ENCODE peak calls at places on chromosomes 6 and 20, in nine cellular contexts. V, M, T, S, Y, C, K, H and N are unnamed samples.

GRCh38 chr6:85977661-85978060 is 335.0 kb upstream of the SYNCRIP start:
- DNase-seq in V (no peak), M (no peak), T (no peak), S (no peak), Y (no peak), C (no peak), K (no peak), H (no peak), N (no peak)

GRCh38 chr6:157143171-157143884 is 180.0 kb downstream of the TMEM242 start:
- DNase-seq in V (peak), M (peak), T (no peak), S (no peak), Y (no peak), C (no peak), K (no peak), H (peak), N (peak)

GRCh38 chr6:110475255-110475654 is 1.2 kb downstream of the SLC22A16 start:
- DNase-seq in V (no peak), M (no peak), T (peak), S (no peak), Y (no peak), C (peak), K (no peak), H (no peak), N (no peak)

GRCh38 chr20:53517146-53517545 is 76.5 kb downstream of the ZNF217 start:
- DNase-seq in V (no peak), M (peak), T (no peak), S (no peak), Y (no peak), C (no peak), K (no peak), H (no peak), N (no peak)

GRCh38 chr6:3885262-3886036 is 36.3 kb downstream of the FAM50B start:
- DNase-seq in V (no peak), M (no peak), T (no peak), S (no peak), Y (no peak), C (peak), K (no peak), H (peak), N (no peak)

GRCh38 chr20:4261333-4262284 is 246.3 kb upstream of the RNF24 start:
- DNase-seq in V (peak), M (peak), T (no peak), S (no peak), Y (no peak), C (no peak), K (no peak), H (no peak), N (peak)

GRCh38 chr6:87182940-87183339 is 27.6 kb downstream of the ZNF292 start:
- DNase-seq in V (no peak), M (no peak), T (no peak), S (no peak), Y (no peak), C (no peak), K (no peak), H (no peak), N (no peak)

GRCh38 chr20:22525821-22526220 is 58.6 kb downstream of the FOXA2 start:
- DNase-seq in V (no peak), M (no peak), T (no peak), S (no peak), Y (no peak), C (peak), K (no peak), H (no peak), N (no peak)

GRCh38 chr20:48807051-48807450 is 20.7 kb downstream of the PREX1 start:
- DNase-seq in V (no peak), M (no peak), T (no peak), S (no peak), Y (no peak), C (no peak), K (no peak), H (no peak), N (no peak)

GRCh38 chr20:48809672-48810071 is 18.1 kb downstream of the PREX1 start:
- DNase-seq in V (no peak), M (no peak), T (no peak), S (no peak), Y (no peak), C (no peak), K (no peak), H (no peak), N (no peak)

GRCh38 chr20:48805286-48805685 is 22.5 kb downstream of the PREX1 start:
- DNase-seq in V (no peak), M (no peak), T (no peak), S (no peak), Y (no peak), C (no peak), K (no peak), H (no peak), N (no peak)

GRCh38 chr20:48808382-48809034 is 19.3 kb downstream of the PREX1 start:
- DNase-seq in V (no peak), M (no peak), T (no peak), S (no peak), Y (no peak), C (no peak), K (no peak), H (no peak), N (no peak)

GRCh38 chr20:48807586-48808381 is 20.0 kb downstream of the PREX1 start:
- DNase-seq in V (no peak), M (no peak), T (no peak), S (no peak), Y (no peak), C (no peak), K (no peak), H (no peak), N (peak)
- H3K4me3 ChIP-seq in V (no peak), M (no peak), T (no peak), S (no peak), Y (no peak), C (no peak), K (no peak), H (no peak), N (no peak)

DNA sequence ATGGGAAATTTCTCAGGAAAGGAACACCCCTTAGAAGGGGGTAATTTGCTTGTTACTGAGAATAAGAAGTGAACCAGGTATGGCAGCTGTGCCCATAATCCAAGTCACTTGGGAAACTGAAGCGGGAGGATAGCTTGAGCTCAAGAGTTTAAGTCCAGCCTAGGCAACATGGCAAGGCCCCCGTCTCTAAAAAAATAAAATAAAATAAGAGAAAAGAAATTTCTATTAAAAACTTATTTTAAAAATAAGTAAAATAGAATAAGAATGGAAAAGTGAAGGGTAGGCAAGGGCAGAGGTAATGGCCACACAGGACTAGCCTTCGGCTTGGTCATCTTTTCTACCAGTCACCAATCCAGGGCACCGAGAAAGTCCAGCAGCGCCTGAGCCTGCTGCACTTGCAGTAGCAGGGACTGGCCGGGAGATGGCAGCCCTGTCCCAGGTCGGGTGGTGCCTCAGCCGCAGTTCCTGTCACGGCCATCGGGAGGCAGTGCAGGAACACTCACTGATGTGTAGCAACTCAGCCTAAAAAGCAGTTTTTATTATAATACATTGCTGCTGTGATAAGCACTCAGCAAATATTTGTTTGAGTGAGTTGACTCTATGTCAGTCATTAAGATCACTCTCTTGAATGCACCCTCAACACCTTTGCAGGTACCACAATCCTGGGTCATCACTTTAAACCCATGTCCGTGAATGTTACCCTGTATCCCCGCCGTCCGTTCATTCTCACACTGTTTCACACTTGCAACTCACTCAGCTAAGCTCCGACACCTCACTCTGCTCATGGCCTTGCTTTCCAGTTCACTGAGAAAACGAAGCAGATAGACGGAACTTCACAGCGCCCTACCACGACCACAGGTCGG is 23.2 kb upstream of the GCM1 start:
- DNase-seq in V (peak), M (peak), T (peak), S (peak), Y (no peak), C (peak), K (peak), H (peak), N (peak)
- TF ChIP-seq CTCF in V (peak), M (peak), T (peak), S (peak), Y (peak), C (peak), K (peak), H (peak), N (peak)

GRCh38 chr6:43247115-43247999 is 4.1 kb downstream of the TTBK1 start:
- DNase-seq in V (peak), M (peak), T (peak), S (peak), Y (no peak), C (peak), K (peak), H (peak), N (peak)

GRCh38 chr6:43239054-43239453 is 4.2 kb upstream of the TTBK1 start:
- DNase-seq in V (no peak), M (no peak), T (no peak), S (no peak), Y (no peak), C (no peak), K (no peak), H (no peak), N (no peak)

GRCh38 chr6:43243649-43244321 is 504 bp downstream of the TTBK1 start:
- DNase-seq in V (no peak), M (no peak), T (no peak), S (no peak), Y (no peak), C (no peak), K (no peak), H (no peak), N (no peak)

GRCh38 chr6:43246301-43247114 is 3.2 kb downstream of the TTBK1 start:
- DNase-seq in V (peak), M (no peak), T (no peak), S (no peak), Y (no peak), C (peak), K (no peak), H (peak), N (no peak)

GRCh38 chr6:43242908-43243648 is at the start of gene TTBK1:
- DNase-seq in V (no peak), M (no peak), T (no peak), S (no peak), Y (no peak), C (no peak), K (no peak), H (no peak), N (peak)
- H3K4me3 ChIP-seq in V (no peak), M (no peak), T (no peak), S (no peak), Y (no peak), C (no peak), K (no peak), H (no peak), N (no peak)

GRCh38 chr6:6008114-6008647 is 1.5 kb upstream of the NRN1 start:
- DNase-seq in V (no peak), M (no peak), T (no peak), S (no peak), Y (no peak), C (no peak), K (no peak), H (no peak), N (no peak)

GRCh38 chr6:6006428-6007310 is at the start of gene NRN1:
- DNase-seq in V (peak), M (peak), T (no peak), S (no peak), Y (no peak), C (no peak), K (no peak), H (no peak), N (no peak)

GRCh38 chr6:6008648-6009421 is 2.1 kb upstream of the NRN1 start:
- DNase-seq in V (peak), M (peak), T (peak), S (no peak), Y (no peak), C (peak), K (peak), H (peak), N (peak)

GRCh38 chr6:6005467-6006427 is 978 bp downstream of the NRN1 start:
- DNase-seq in V (no peak), M (no peak), T (no peak), S (no peak), Y (no peak), C (no peak), K (no peak), H (no peak), N (no peak)

DNA sequence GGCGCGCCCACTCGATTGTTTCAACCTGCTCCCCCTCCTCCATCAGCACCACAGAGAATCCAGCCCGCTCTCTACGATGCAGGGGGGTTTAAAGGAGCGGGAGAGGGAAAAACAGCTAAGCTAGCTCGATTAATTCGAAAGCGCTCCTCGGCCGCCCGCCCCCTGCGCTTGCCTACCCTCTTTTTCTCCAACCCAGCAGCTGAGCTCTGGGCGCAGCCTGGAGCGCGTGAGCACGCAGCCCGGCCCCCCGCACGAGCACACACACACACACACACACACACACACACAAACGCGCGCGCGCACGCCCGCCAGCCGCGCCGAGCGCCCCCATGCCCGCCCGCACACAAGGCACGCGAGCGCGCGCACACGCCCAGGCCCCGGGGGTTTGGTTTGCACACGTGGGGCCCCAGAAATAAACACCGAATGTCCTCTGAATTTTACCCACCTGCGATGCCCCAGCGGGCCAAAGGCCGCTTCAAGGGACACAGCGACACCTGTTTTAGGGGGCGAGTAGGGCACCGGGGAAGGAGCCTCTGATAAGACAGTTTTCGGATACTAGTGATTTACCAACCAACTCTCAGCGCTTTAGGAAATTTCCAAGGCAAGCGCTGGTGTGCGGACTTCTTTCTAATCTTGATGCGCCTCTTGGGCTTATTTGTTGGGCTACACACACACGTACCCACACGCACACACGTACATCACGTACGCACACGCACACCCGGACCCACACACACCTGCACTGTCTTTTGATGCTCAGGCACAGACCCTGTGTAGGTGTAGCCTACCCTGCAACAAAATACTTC is 787 bp upstream of the NRN1 start:
- DNase-seq in V (no peak), M (peak), T (no peak), S (no peak), Y (no peak), C (peak), K (no peak), H (peak), N (no peak)
- TF ChIP-seq CTCF in V (peak), M (peak), T (no peak), S (no peak), Y (peak), C (no peak), K (no peak), H (no peak), N (no peak)

DNA sequence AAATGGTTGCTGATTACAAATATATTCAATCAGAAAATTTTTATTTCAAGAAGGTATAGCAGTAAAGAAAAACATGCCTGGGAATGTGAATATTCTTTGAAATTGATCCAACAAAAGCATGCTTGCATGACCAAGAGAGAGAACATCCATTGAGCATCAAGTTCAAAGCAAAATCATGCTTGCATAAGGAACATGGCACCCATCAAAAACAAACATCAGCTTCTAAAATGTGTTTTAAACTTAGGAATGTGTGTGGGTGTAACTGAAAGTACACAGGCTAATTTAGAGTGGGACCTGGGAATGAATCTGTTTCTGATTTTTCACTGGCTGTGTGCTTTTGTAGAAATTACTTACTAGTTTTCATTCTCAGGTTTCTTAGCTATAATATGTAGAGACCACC is 5.6 kb downstream of the SLC17A5 start:
- DNase-seq in V (peak), M (no peak), T (no peak), S (no peak), Y (no peak), C (no peak), K (no peak), H (no peak), N (peak)
- H3K4me3 ChIP-seq in V (no peak), M (no peak), T (no peak), S (no peak), Y (no peak), C (no peak), K (no peak), H (no peak), N (no peak)

DNA sequence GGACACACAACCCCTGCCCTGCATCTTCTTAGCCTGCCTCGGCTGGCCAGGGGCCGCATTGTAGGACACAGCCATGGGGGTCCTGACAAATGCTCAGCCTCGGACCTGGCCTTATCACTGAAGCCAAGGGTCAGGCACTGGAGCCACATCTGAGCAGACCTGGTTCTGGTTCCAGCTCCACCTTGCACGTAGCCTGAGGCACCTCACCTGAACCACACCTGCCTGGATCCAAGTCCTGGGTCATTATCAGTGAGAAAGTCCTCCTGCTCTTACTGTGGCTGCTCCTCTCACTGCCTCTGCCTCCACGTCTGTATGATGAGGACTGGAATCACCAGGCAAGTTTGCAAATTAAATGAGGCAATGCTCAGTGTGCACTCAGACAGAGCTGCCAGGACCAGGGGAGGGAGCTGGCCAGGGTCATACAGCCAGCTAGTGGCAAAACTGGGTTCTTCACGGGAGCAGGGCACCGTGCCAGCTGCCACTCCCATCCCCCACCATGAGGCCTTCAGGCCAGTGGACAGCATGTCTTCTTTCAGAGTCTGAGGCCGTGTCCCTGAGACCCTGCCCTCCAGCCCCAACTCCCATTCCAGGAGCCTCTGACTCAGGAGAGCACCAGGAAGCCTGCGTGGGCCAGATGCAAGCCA is 40.2 kb downstream of the MRPL14 start:
- DNase-seq in V (no peak), M (no peak), T (no peak), S (no peak), Y (no peak), C (peak), K (no peak), H (no peak), N (peak)
- TF ChIP-seq CTCF in V (no peak), M (no peak), T (no peak), S (no peak), Y (no peak), C (peak), K (no peak), H (no peak), N (no peak)

GRCh38 chr6:16135078-16135477 is 6.2 kb downstream of the MYLIP start:
- DNase-seq in V (peak), M (no peak), T (no peak), S (no peak), Y (no peak), C (no peak), K (no peak), H (no peak), N (no peak)

GRCh38 chr6:16134430-16134829 is 5.5 kb downstream of the MYLIP start:
- DNase-seq in V (no peak), M (no peak), T (no peak), S (no peak), Y (no peak), C (no peak), K (no peak), H (no peak), N (no peak)

GRCh38 chr6:16130932-16131387 is 2.1 kb downstream of the MYLIP start:
- DNase-seq in V (peak), M (peak), T (peak), S (no peak), Y (no peak), C (peak), K (peak), H (peak), N (peak)

GRCh38 chr6:16130437-16130891 is 1.6 kb downstream of the MYLIP start:
- DNase-seq in V (peak), M (no peak), T (no peak), S (no peak), Y (no peak), C (peak), K (no peak), H (peak), N (no peak)

GRCh38 chr6:16132909-16133308 is 4.0 kb downstream of the MYLIP start:
- DNase-seq in V (no peak), M (no peak), T (no peak), S (no peak), Y (no peak), C (no peak), K (no peak), H (no peak), N (no peak)
- H3K4me3 ChIP-seq in V (no peak), M (no peak), T (no peak), S (no peak), Y (no peak), C (no peak), K (peak), H (peak), N (peak)